ENCODE peak calls at places on chromosomes 11 and 22, in five cellular contexts. K is activated gamma-delta T cell treated with anti-CD3 and anti-CD28 coated beads, Interleukin-2, amount 50 U/mL, for 16 hours; L is stimulated activated CD4-positive, alpha-beta T cell treated with anti-CD3 and anti-CD28 coated beads, Interleukin-12 subunit alpha, Interleukin-12 subunit beta, amount 100 ng/mL, for 24 hours; I is NCI-H1694 treated with DMSO at 0.1 percent for 48 hours; S is right lobe of liver. T is an unnamed sample.

GRCh38 chr11:126332221-126332711 is 23.2 kb upstream of the ST3GAL4 start:
- DNase-seq in K (peak; percentile 24), L (no peak), I (no peak), S (peak; percentile 63), T (no peak)

GRCh38 chr11:60915250-60915914 is 1.4 kb downstream of the TMEM109 start:
- DNase-seq in K (peak; percentile 70), L (peak; percentile 40), I (no peak), S (no peak), T (peak; percentile 88)

GRCh38 chr11:75505966-75506692 is 19.6 kb downstream of the GDPD5 start:
- DNase-seq in K (no peak), L (no peak), I (no peak), S (no peak), T (no peak)

GRCh38 chr22:39176067-39176621 is 23.7 kb upstream of the CBX7 start:
- DNase-seq in K (no peak), L (no peak), I (no peak), S (peak; percentile 72), T (no peak)

GRCh38 chr11:33480636-33481035 is 220.0 kb downstream of the C11orf91 start:
- DNase-seq in K (no peak), L (no peak), I (no peak), S (no peak), T (no peak)

GRCh38 chr11:29657709-29658108 is 359.1 kb downstream of the KCNA4 start:
- DNase-seq in K (no peak), L (no peak), I (no peak), S (no peak), T (no peak)

GRCh38 chr11:13102865-13103539 is 93.9 kb downstream of the RASSF10 start:
- DNase-seq in K (no peak), L (no peak), I (no peak), S (no peak), T (no peak)

GRCh38 chr11:36312593-36312990 is 16.5 kb downstream of the PRR5L start:
- DNase-seq in K (no peak), L (no peak), I (no peak), S (no peak), T (no peak)

GRCh38 chr11:61362542-61362875 is 335 bp downstream of the TMEM138 start:
- DNase-seq in K (no peak), L (no peak), I (no peak), S (no peak), T (no peak)

GRCh38 chr11:46380340-46381045 is 976 bp upstream of the MDK start:
- DNase-seq in K (peak; percentile 38), L (peak; percentile 39), I (no peak), S (peak; percentile 85), T (peak; percentile 38)

T was measured in lower leg skin.